ENCODE peak calls at places on chromosomes 2 and 18, in eight cellular contexts. H is K562; S is CD8-positive, alpha-beta T cell; K is neuronal stem cell; X is left lung; P is SJSA1; N is HepG2; D is small intestine. G is an unnamed sample. For H3K4me1, the result is how much of the 10 kb centered on the place peaks cover.

GRCh38 chr2:98348066-98348561 is 1.9 kb downstream of the CNGA3 start:
- DNase-seq in H (no peak), S (no peak), K (peak), X (no peak), P (no peak), N (no peak), D (peak), G (peak)

GRCh38 chr2:12090590-12090989 is 344.2 kb downstream of the LPIN1 start:
- DNase-seq in H (no peak), S (no peak), K (no peak), X (no peak), P (no peak), N (no peak), D (no peak), G (no peak)

GRCh38 chr2:96493072-96493471 is 12.1 kb downstream of the NEURL3 start:
- DNase-seq in H (no peak), S (no peak), K (no peak), X (no peak), P (no peak), N (no peak), D (no peak), G (no peak)

GRCh38 chr2:231597014-231597611 is 4.4 kb downstream of the TEX44 start:
- DNase-seq in H (no peak), S (no peak), K (no peak), X (no peak), P (no peak), N (no peak), D (no peak), G (no peak)

GRCh38 chr2:65024149-65024829 is 31.9 kb upstream of the CEP68 start:
- DNase-seq in H (no peak), S (no peak), K (no peak), X (no peak), P (no peak), N (no peak), D (no peak), G (no peak)

GRCh38 chr2:25483584-25484266 is 142.0 kb upstream of the DNMT3A start:
- DNase-seq in H (no peak), S (no peak), K (no peak), X (no peak), P (no peak), N (no peak), D (no peak), G (no peak)

GRCh38 chr18:332721-333513 is 65.1 kb upstream of the THOC1 start:
- DNase-seq in H (no peak), S (no peak), K (no peak), X (no peak), P (no peak), N (no peak), D (no peak), G (no peak)

GRCh38 chr2:50594233-50594632 is 437.7 kb downstream of the NRXN1 start:
- DNase-seq in H (no peak), S (no peak), K (no peak), X (no peak), P (no peak), N (no peak), D (peak), G (no peak)

GRCh38 chr18:30450927-30451326 is 591.6 kb downstream of the DSC3 start:
- DNase-seq in H (no peak), S (no peak), K (no peak), X (no peak), P (no peak), N (no peak), D (no peak), G (no peak)

GRCh38 chr2:7004641-7005040 is 87.4 kb downstream of the RNF144A start:
- DNase-seq in H (no peak), S (no peak), K (no peak), X (no peak), P (no peak), N (no peak), D (no peak), G (no peak)

GRCh38 chr2:230723363-230723762 is 10.7 kb downstream of the CAB39 start:
- DNase-seq in H (peak), S (no peak), K (no peak), X (no peak), P (no peak), N (no peak), D (no peak), G (no peak)

GRCh38 chr2:74364533-74365505 is 15.3 kb downstream of the DCTN1 start:
- DNase-seq in H (no peak), S (no peak), K (no peak), X (no peak), P (no peak), N (no peak), D (no peak), G (no peak)

GRCh38 chr2:74366036-74366435 is 14.1 kb downstream of the DCTN1 start:
- DNase-seq in H (no peak), S (no peak), K (no peak), X (no peak), P (no peak), N (no peak), D (no peak), G (no peak)

GRCh38 chr2:74368499-74368898 is 11.6 kb downstream of the DCTN1 start:
- DNase-seq in H (no peak), S (no peak), K (no peak), X (no peak), P (no peak), N (no peak), D (no peak), G (no peak)

GRCh38 chr2:74369976-74370375 is 10.1 kb downstream of the DCTN1 start:
- DNase-seq in H (no peak), S (no peak), K (no peak), X (no peak), P (no peak), N (no peak), D (no peak), G (no peak)

GRCh38 chr2:74367789-74368188 is 12.3 kb downstream of the DCTN1 start:
- DNase-seq in H (no peak), S (no peak), K (no peak), X (no peak), P (no peak), N (no peak), D (no peak), G (no peak)
- H3K4me1 ChIP-seq in H (under half), S (under half), K (under half), X (under half), P (under half), N (under half), D (under half), G (under half)

GRCh38 chr2:99485824-99486223 is 4.0 kb downstream of the REV1 start:
- DNase-seq in H (no peak), S (no peak), K (no peak), X (no peak), P (no peak), N (no peak), D (no peak), G (peak)
- H3K4me1 ChIP-seq in H (under half), S (under half), K (under half), X (under half), P (under half), N (half or more), D (under half), G (under half)

GRCh38 chr2:101753720-101754490 is 56.4 kb downstream of the MAP4K4 start:
- DNase-seq in H (no peak), S (no peak), K (no peak), X (no peak), P (no peak), N (no peak), D (no peak), G (no peak)

GRCh38 chr2:101758001-101758400 is 60.5 kb downstream of the MAP4K4 start:
- DNase-seq in H (no peak), S (no peak), K (no peak), X (no peak), P (no peak), N (no peak), D (no peak), G (no peak)

GRCh38 chr2:101754613-101755012 is 57.1 kb downstream of the MAP4K4 start:
- DNase-seq in H (no peak), S (no peak), K (no peak), X (no peak), P (no peak), N (no peak), D (no peak), G (no peak)

GRCh38 chr2:101759162-101759561 is 61.7 kb downstream of the MAP4K4 start:
- DNase-seq in H (no peak), S (no peak), K (no peak), X (no peak), P (peak), N (no peak), D (no peak), G (no peak)

GRCh38 chr2:101756266-101756665 is 58.8 kb downstream of the MAP4K4 start:
- DNase-seq in H (no peak), S (no peak), K (no peak), X (no peak), P (no peak), N (no peak), D (no peak), G (no peak)
- H3K4me1 ChIP-seq in H (under half), S (under half), K (under half), X (under half), P (half or more), N (half or more), D (under half), G (under half)

GRCh38 chr18:13456736-13457271 is 238.2 kb downstream of the LDLRAD4 start:
- DNase-seq in H (no peak), S (no peak), K (no peak), X (no peak), P (no peak), N (no peak), D (no peak), G (no peak)
- H3K4me1 ChIP-seq in H (under half), S (under half), K (under half), X (under half), P (under half), N (under half), D (under half), G (under half)

DNA sequence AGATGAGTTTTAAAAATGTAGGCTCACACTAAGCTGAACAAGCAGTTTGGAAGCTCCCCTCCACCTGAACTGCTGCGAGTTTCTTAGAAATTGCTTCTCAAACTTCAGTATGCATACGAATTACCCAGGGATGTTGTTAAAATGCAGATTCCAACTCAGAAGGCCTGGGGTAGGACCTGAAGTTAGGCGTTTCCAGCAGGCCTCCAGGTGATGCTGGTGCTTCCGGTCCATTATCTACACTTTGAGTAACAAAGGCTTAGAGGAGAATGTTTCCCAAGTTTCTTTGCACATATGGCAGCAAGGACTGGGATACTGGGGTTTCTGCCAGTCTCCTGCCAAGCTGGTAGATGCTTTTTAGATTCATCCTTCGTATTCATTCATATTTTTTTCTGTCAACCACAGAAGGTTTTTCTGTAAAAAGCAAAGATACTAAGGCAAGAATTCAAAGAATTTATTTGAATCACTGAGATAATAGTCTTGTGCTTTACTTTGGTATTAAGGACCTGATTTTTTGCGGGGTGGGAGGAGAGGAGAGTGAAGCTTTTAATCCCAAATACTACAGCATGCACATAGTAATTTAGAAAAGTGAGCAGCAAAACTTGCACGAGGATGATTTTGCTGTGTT is 137.7 kb upstream of the SPATS2L start:
- DNase-seq in H (no peak), S (no peak), K (no peak), X (no peak), P (no peak), N (no peak), D (no peak), G (no peak)
- H3K4me1 ChIP-seq in H (under half), S (under half), K (under half), X (under half), P (under half), N (under half), D (under half), G (under half)

DNA sequence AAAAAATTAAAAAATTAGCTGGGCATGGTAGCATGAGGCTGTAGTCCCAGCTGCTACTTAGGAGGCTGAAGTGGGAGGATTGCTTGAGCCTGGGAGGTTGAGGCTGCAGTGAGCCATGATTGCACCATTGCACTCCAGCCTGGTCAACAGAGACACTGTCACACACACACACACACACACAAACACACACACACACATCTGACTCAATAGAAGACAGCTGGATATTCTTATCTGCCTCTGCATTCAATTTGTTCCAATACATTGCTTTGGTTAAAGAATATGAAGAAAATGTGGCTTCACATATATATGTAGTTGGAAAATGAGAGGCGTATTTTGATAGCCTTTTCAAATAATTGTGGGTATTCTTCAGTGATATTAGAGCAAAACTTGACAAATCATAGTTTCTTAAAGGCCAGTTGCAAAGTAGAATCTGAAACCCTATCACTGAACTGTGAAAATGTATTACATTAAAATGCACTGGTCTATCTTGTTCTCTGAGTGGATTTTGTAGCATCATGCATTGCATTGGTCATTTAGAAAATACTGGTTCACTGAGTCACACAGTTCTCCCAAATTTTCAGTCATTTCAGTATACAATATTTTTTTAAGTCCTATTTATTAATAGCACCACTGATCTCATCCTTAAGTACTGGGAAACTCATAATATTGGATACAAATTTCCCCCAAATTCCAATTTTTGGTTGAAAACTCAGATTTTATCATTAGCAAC is 140.9 kb downstream of the MCFD2 start:
- DNase-seq in H (no peak), S (no peak), K (no peak), X (no peak), P (no peak), N (no peak), D (no peak), G (no peak)
- H3K4me1 ChIP-seq in H (under half), S (under half), K (under half), X (under half), P (under half), N (half or more), D (under half), G (under half)

DNA sequence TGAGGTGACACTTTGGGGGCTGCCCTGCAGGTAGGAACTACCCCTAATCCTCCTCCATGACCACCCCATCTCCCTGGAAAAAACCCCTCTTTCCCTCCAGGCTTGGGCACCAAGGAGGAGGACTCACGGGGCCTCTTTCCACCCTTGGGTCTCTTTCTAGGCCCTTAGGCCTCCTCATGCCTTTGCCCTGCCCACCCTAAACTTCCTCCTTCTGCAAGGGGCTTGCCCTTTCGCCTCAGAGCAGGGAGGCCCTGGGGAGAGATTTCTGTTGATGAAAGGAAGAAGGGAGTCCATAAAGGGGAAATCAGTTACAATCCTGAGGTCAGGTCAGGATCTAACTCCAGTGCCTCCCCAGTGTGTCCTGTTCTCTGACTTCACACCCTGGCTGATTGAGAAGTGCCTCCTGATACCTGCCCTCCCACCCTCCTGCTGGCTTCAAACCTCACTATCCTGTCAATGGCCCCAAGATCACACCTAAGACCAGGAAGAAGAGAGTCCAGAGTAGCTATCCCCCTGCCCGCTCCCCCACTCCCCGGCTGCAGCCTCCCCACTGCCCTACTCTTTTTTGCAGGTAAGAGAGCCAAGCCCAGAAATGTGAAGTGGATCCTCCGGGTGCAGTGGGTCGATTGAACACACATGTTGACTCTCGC is 16.7 kb upstream of the TNS1 start:
- DNase-seq in H (no peak), S (no peak), K (no peak), X (peak), P (no peak), N (no peak), D (no peak), G (no peak)
- H3K4me1 ChIP-seq in H (under half), S (under half), K (under half), X (under half), P (under half), N (under half), D (under half), G (under half)

GRCh38 chr2:136154384-136154783 is 36.4 kb upstream of the CXCR4 start:
- DNase-seq in H (no peak), S (no peak), K (no peak), X (no peak), P (no peak), N (no peak), D (no peak), G (no peak)
- H3K4me1 ChIP-seq in H (under half), S (under half), K (under half), X (under half), P (under half), N (under half), D (under half), G (under half)

GRCh38 chr18:32422978-32423740 is 47.5 kb downstream of the GAREM1 start:
- DNase-seq in H (no peak), S (no peak), K (no peak), X (no peak), P (no peak), N (no peak), D (no peak), G (no peak)
- H3K4me1 ChIP-seq in H (under half), S (under half), K (under half), X (under half), P (under half), N (under half), D (under half), G (under half)